ENCODE peak calls at places on chromosomes 13 and 19, in seven cellular contexts. P is NCI-H2107; Q is adrenal gland; W is tibial artery; X is upper lobe of left lung; K is T follicular helper cell; I is CD8-positive, alpha-beta T cell. D is an unnamed sample.

GRCh38 chr13:89925107-89925506 is 1422.4 kb upstream of the MIR17HG start:
- DNase-seq in Q (no peak), P (no peak), I (no peak), K (no peak), W (no peak), X (no peak), D (no peak)

GRCh38 chr13:108981407-108981806 is 352.0 kb downstream of the MYO16 start:
- DNase-seq in K (no peak), X (no peak), P (no peak), I (no peak), W (no peak), Q (peak), D (no peak)

GRCh38 chr13:32164622-32165268 is 133.2 kb downstream of the FRY start:
- DNase-seq in I (no peak), X (peak), P (peak), Q (peak), K (peak), W (no peak), D (peak)

GRCh38 chr19:56223481-56223880 is 21.4 kb downstream of the ZSCAN5C start:
- DNase-seq in I (no peak), X (no peak), Q (no peak), P (no peak), W (no peak), K (no peak), D (no peak)

GRCh38 chr19:45913874-45914830 is at the start of gene NANOS2:
- DNase-seq in Q (no peak), W (no peak), K (no peak), X (no peak), P (no peak), I (no peak), D (no peak)

GRCh38 chr19:31531326-31531725 is 182.1 kb upstream of the TSHZ3 start:
- DNase-seq in P (no peak), Q (no peak), W (no peak), X (no peak), I (no peak), K (no peak), D (no peak)

GRCh38 chr13:22596157-22596863 is 584.5 kb upstream of the SGCG start:
- DNase-seq in X (no peak), K (no peak), Q (peak), I (no peak), P (no peak), W (no peak), D (peak)

GRCh38 chr13:23449386-23450162 is 16.1 kb upstream of the SACS start:
- DNase-seq in K (no peak), I (no peak), Q (no peak), X (no peak), P (no peak), W (no peak), D (no peak)

GRCh38 chr13:42600943-42601342 is 27.0 kb downstream of the TNFSF11 start:
- DNase-seq in P (no peak), W (no peak), I (no peak), K (no peak), X (no peak), Q (no peak), D (no peak)

GRCh38 chr13:21310220-21310619 is 133.8 kb downstream of the MRPL57 start:
- DNase-seq in K (no peak), I (no peak), P (no peak), X (no peak), Q (no peak), W (no peak), D (peak)

GRCh38 chr13:31756346-31756745 is 17.0 kb downstream of the RXFP2 start:
- DNase-seq in Q (no peak), W (peak), P (no peak), K (no peak), X (no peak), I (no peak), D (peak)

GRCh38 chr13:31038834-31039552 is 106.5 kb downstream of the TEX26 start:
- DNase-seq in W (no peak), X (no peak), P (peak), I (no peak), K (no peak), Q (no peak), D (peak)

GRCh38 chr19:2624537-2625091 is 77.9 kb downstream of the GNG7 start:
- DNase-seq in X (peak), Q (peak), P (no peak), K (no peak), W (no peak), I (no peak), D (no peak)

GRCh38 chr13:22505489-22505888 is 675.3 kb upstream of the SGCG start:
- DNase-seq in X (no peak), Q (peak), K (no peak), I (no peak), P (no peak), W (no peak), D (peak)

GRCh38 chr19:10295305-10295846 is 5.6 kb downstream of the ICAM5 start:
- DNase-seq in K (peak), X (peak), I (peak), P (no peak), Q (no peak), W (no peak), D (peak)

GRCh38 chr19:44908836-44909201 is 3.2 kb downstream of the APOE start:
- DNase-seq in P (no peak), I (no peak), X (no peak), W (no peak), Q (peak), K (no peak), D (no peak)

GRCh38 chr13:50244913-50245574 is 229.8 kb downstream of the KCNRG start:
- DNase-seq in P (no peak), Q (peak), K (no peak), I (peak), X (peak), W (no peak), D (peak)

GRCh38 chr19:43731854-43732253 is 16.0 kb downstream of the IRGC start:
- DNase-seq in K (no peak), P (no peak), X (no peak), I (no peak), W (no peak), Q (no peak), D (peak)

GRCh38 chr13:102870677-102871415 is 25.0 kb downstream of the ERCC5 start:
- DNase-seq in P (peak), W (no peak), I (peak), X (peak), Q (peak), K (peak), D (peak)

GRCh38 chr19:35944553-35944952 is 8.4 kb downstream of the LRFN3 start:
- DNase-seq in W (no peak), K (no peak), I (no peak), Q (no peak), P (no peak), X (no peak), D (no peak)

GRCh38 chr13:75549262-75550158 is at the start of gene UCHL3:
- DNase-seq in K (peak), Q (peak), X (peak), W (peak), I (peak), P (peak), D (peak)

GRCh38 chr19:2260341-2260751 is 4.1 kb upstream of the JSRP1 start:
- DNase-seq in X (no peak), K (no peak), W (no peak), Q (no peak), P (no peak), I (no peak), D (peak)

GRCh38 chr19:40524655-40525054 is 52.0 kb upstream of the SHKBP1 start:
- DNase-seq in P (no peak), K (no peak), X (no peak), I (no peak), Q (no peak), W (no peak), D (no peak)

D was measured in fibroblast of villous mesenchyme.